ENCODE peak calls at places on chromosomes 3 and 15, in six cellular contexts. C is IMR-90, S is tibial artery, V is GM12878, G is fibroblast of pulmonary artery, R is cardiac fibroblast. F is an unnamed sample.

GRCh38 chr15:48722764-48723661 is 77.5 kb upstream of the FBN1 start:
- DNase-seq in C (peak), S (no peak), V (no peak), G (peak), R (peak), F (no peak)

GRCh38 chr3:156551746-156552145 is 3.2 kb downstream of the SSR3 start:
- DNase-seq in C (peak), S (no peak), V (no peak), G (peak), R (peak), F (no peak)

GRCh38 chr3:94147039-94147438 is 84.2 kb downstream of the NSUN3 start:
- DNase-seq in C (no peak), S (no peak), V (no peak), G (no peak), R (no peak), F (no peak)

GRCh38 chr3:76656531-76657070 is 383.3 kb upstream of the ROBO2 start:
- DNase-seq in C (no peak), S (no peak), V (no peak), G (no peak), R (no peak), F (no peak)

GRCh38 chr3:33047842-33048834 is 48.8 kb downstream of the GLB1 start:
- DNase-seq in C (no peak), S (no peak), V (no peak), G (no peak), R (no peak), F (no peak)

GRCh38 chr15:48059786-48060185 is 61.0 kb upstream of the SLC24A5 start:
- DNase-seq in C (peak), S (peak), V (no peak), G (peak), R (peak), F (no peak)

GRCh38 chr15:68843425-68844311 is 23.0 kb upstream of the ANP32A start:
- DNase-seq in C (no peak), S (no peak), V (no peak), G (peak), R (peak), F (no peak)

GRCh38 chr15:58015565-58015964 is 49.9 kb downstream of the ALDH1A2 start:
- DNase-seq in C (no peak), S (no peak), V (no peak), G (peak), R (no peak), F (no peak)

GRCh38 chr15:101637549-101638318 is 14.4 kb downstream of the TM2D3 start:
- DNase-seq in C (peak), S (no peak), V (no peak), G (peak), R (no peak), F (no peak)

GRCh38 chr3:130820976-130821375 is 72.9 kb upstream of the ATP2C1 start:
- DNase-seq in C (peak), S (no peak), V (no peak), G (peak), R (peak), F (no peak)

GRCh38 chr3:123765475-123766166 is 118.5 kb downstream of the MYLK start:
- DNase-seq in C (peak), S (no peak), V (no peak), G (peak), R (peak), F (no peak)

GRCh38 chr3:46656778-46657556 is 36.5 kb downstream of the ALS2CL start:
- DNase-seq in C (no peak), S (no peak), V (no peak), G (no peak), R (no peak), F (no peak)

GRCh38 chr3:184354121-184354728 is 7.2 kb downstream of the CLCN2 start:
- DNase-seq in C (no peak), S (no peak), V (no peak), G (peak), R (peak), F (no peak)

GRCh38 chr15:92653366-92653765 is 2.2 kb downstream of the FAM174B start:
- DNase-seq in C (no peak), S (no peak), V (no peak), G (no peak), R (no peak), F (no peak)

GRCh38 chr3:179266701-179267211 is 15.8 kb upstream of the KCNMB3 start:
- DNase-seq in C (no peak), S (no peak), V (no peak), G (no peak), R (no peak), F (no peak)

GRCh38 chr3:130508970-130509369 is 8.0 kb upstream of the COL6A6 start:
- DNase-seq in C (no peak), S (no peak), V (no peak), G (peak), R (peak), F (no peak)

GRCh38 chr3:102024270-102024904 is 175.1 kb downstream of the NFKBIZ start:
- DNase-seq in C (no peak), S (no peak), V (no peak), G (no peak), R (no peak), F (no peak)

GRCh38 chr3:169658311-169658931 is 5.1 kb downstream of the MECOM start:
- DNase-seq in C (peak), S (no peak), V (no peak), G (peak), R (peak), F (no peak)

GRCh38 chr3:186107148-186108105 is 1.5 kb downstream of the ETV5 start:
- DNase-seq in C (peak), S (peak), V (no peak), G (peak), R (peak), F (no peak)
- TF ChIP-seq CTCF in C (no peak), S (no peak), V (no peak), G (no peak), R (no peak), F (no peak)

GRCh38 chr15:29822100-29822684 is at the start of gene TJP1:
- DNase-seq in C (peak), S (peak), V (no peak), G (peak), R (peak), F (no peak)
- H3K4me3 ChIP-seq in C (peak), S (peak), V (no peak), G (peak), R (peak), F (no peak)

DNA sequence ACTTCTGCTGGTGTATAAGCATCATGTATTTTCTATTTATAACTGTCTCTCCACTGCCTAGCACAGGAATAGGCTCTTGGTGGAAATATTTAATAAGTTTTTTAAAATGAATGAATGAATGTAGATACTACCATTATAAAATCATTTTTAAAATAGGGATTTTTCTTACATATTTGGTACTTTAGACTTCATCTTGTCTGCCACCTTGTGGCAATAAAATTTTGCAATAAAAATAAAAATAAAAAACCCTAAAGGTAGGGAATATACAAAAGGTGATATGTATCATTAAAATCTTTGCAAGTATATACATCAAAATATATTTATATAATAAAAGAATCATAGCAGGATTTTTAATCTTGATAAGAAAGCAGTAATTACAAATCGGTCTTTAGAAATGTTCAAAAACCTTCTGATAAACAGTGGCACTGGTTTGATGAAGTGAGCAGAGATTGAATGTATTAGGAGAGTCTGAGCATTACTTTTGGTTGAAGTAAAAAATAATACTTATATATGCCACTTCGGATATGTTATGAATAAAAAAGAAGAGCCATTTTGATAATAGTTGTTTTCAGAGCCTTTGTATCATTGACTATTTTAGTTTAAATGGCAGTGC is 95.2 kb downstream of the SPATA16 start:
- DNase-seq in C (no peak), S (no peak), V (no peak), G (peak), R (peak), F (no peak)
- TF ChIP-seq CTCF in C (peak), S (peak), V (peak), G (peak), R (peak), F (no peak)

GRCh38 chr3:149473314-149473990 is 1.0 kb upstream of the TM4SF4 start:
- DNase-seq in C (peak), S (peak), V (no peak), G (peak), R (peak), F (no peak)
- H3K4me3 ChIP-seq in C (no peak), S (no peak), V (no peak), G (no peak), R (no peak), F (no peak)

GRCh38 chr3:158792709-158793108 is 9.1 kb upstream of the MFSD1 start:
- DNase-seq in C (peak), S (no peak), V (no peak), G (peak), R (peak), F (no peak)

GRCh38 chr3:158789592-158789991 is 12.3 kb upstream of the MFSD1 start:
- DNase-seq in C (peak), S (no peak), V (no peak), G (peak), R (peak), F (no peak)

GRCh38 chr3:158791259-158791920 is 10.5 kb upstream of the MFSD1 start:
- DNase-seq in C (peak), S (no peak), V (no peak), G (peak), R (peak), F (peak)

GRCh38 chr3:158794206-158794605 is 7.6 kb upstream of the MFSD1 start:
- DNase-seq in C (no peak), S (no peak), V (no peak), G (no peak), R (no peak), F (no peak)

DNA sequence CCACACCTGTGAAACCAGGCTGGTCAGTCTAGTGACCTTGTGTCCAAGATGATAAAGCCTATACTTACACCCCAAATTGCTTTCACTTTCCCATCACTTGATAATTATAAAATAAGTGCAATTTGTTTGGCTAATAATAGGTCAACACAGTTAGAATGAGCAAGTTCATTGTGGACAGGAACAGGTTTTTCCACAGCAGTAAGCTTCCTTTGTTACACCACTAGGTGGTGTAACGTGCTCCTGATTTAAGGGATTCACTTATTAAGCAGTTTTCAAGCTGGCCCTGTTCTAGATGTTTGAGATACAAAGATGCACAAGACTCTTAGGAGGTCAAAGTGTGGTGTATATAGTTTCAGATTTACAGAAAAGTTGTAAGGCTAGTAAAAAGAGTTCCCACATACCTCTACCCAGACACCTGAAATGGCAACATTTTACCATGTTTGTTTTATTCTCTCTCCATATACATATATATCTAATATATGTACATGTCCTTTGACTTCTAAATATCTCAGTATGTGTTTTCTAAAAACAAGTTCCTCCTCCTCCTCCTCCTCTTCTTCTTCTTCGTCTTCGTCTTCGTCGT is 6.8 kb upstream of the MFSD1 start:
- DNase-seq in C (peak), S (no peak), V (no peak), G (peak), R (peak), F (peak)
- TF ChIP-seq CTCF in C (peak), S (peak), V (peak), G (peak), R (peak), F (peak)

F was measured in GM12864.